ENCODE peak calls at places on chromosomes 6 and 20, in four cellular contexts. B is lung; Q is activated naive CD8-positive, alpha-beta T cell treated with anti-CD3 and anti-CD28 coated beads, Interleukin-2, amount 10 ng/mL, durations not matched to agents 7 days and 5 days; U is stimulated activated CD4-positive, alpha-beta T cell treated with anti-CD3 and anti-CD28 coated beads, Interleukin-4, amount 100 ng/mL, for 48 hours. S is an unnamed sample.

GRCh38 chr6:129510930-129511329 is 199.0 kb downstream of the ARHGAP18 start:
- DNase-seq in B (no peak), Q (no peak), U (no peak), S (no peak)

GRCh38 chr20:38229376-38230252 is 30.9 kb downstream of the KIAA1755 start:
- DNase-seq in B (no peak), Q (no peak), U (no peak), S (peak; percentile 61)

GRCh38 chr20:49340161-49340966 is 62.5 kb upstream of the ZNFX1 start:
- DNase-seq in B (no peak), Q (no peak), U (no peak), S (no peak)

GRCh38 chr6:7171119-7171518 is 63.4 kb downstream of the RREB1 start:
- DNase-seq in B (no peak), Q (no peak), U (no peak), S (no peak)

GRCh38 chr6:98118357-98119045 is 715.9 kb upstream of the POU3F2 start:
- DNase-seq in B (no peak), Q (no peak), U (no peak), S (no peak)

GRCh38 chr6:27811383-27811782 is 100.8 kb downstream of the OR2B2 start:
- DNase-seq in B (no peak), Q (no peak), U (no peak), S (no peak)

GRCh38 chr6:16320533-16321340 is 82.3 kb downstream of the GMPR start:
- DNase-seq in B (no peak), Q (no peak), U (no peak), S (no peak)

GRCh38 chr6:85756982-85757381 is 114.3 kb upstream of the SYNCRIP start:
- DNase-seq in B (no peak), Q (no peak), U (no peak), S (no peak)

GRCh38 chr6:37700266-37700973 is 2.7 kb upstream of the MDGA1 start:
- DNase-seq in B (no peak), Q (no peak), U (no peak), S (no peak)

GRCh38 chr6:37021356-37022129 is 16.1 kb downstream of the FGD2 start:
- DNase-seq in B (no peak), Q (peak; percentile 63), U (peak; percentile 64), S (no peak)

GRCh38 chr20:43844778-43845614 is 69.7 kb upstream of the TOX2 start:
- DNase-seq in B (no peak), Q (no peak), U (no peak), S (no peak)

GRCh38 chr6:4999586-4999985 is 4.3 kb downstream of the RPP40 start:
- DNase-seq in B (no peak), Q (no peak), U (no peak), S (no peak)

GRCh38 chr6:47737406-47737805 is 39.0 kb downstream of the ADGRF4 start:
- DNase-seq in B (no peak), Q (no peak), U (no peak), S (no peak)

GRCh38 chr6:143333081-143333480 is 117.4 kb downstream of the ADAT2 start:
- DNase-seq in B (no peak), Q (no peak), U (no peak), S (no peak)

GRCh38 chr6:117573006-117573680 is 29.2 kb downstream of the GOPC start:
- DNase-seq in B (no peak), Q (no peak), U (no peak), S (no peak)

GRCh38 chr6:161353208-161353613 is 79.3 kb upstream of the AGPAT4 start:
- DNase-seq in B (no peak), Q (no peak), U (no peak), S (no peak)

GRCh38 chr20:17583126-17583525 is 13.3 kb downstream of the DSTN start:
- DNase-seq in B (no peak), Q (no peak), U (no peak), S (no peak)